ENCODE peak calls at places on chromosomes 6 and 20, in nine cellular contexts. X, B, G, N, O, S, Q, C and E are unnamed samples.

GRCh38 chr6:143689852-143690251 is 12.1 kb downstream of the PHACTR2 start:
- DNase-seq in B (no peak), S (no peak), N (no peak), Q (no peak), X (no peak), C (no peak), O (no peak), G (no peak), E (no peak)

GRCh38 chr6:147715035-147715434 is 206.5 kb downstream of the SAMD5 start:
- DNase-seq in B (no peak), S (no peak), X (no peak), G (no peak), Q (no peak), N (no peak), O (no peak), C (no peak), E (no peak)

GRCh38 chr6:108689279-108690161 is 128.8 kb downstream of the FOXO3 start:
- DNase-seq in X (no peak), B (no peak), Q (no peak), G (peak; percentile 97), N (no peak), C (no peak), S (no peak), O (peak; percentile 76), E (no peak)

GRCh38 chr20:40807771-40808170 is 118.7 kb upstream of the MAFB start:
- DNase-seq in C (no peak), Q (no peak), S (no peak), G (no peak), B (no peak), O (no peak), N (no peak), X (no peak), E (no peak)

GRCh38 chr6:43074847-43075741 is 1.0 kb upstream of the PTK7 start:
- DNase-seq in S (no peak), O (peak; percentile 80), Q (no peak), X (no peak), G (no peak), B (no peak), N (no peak), C (no peak), E (no peak)

GRCh38 chr20:63126876-63127699 is 88.8 kb downstream of the YTHDF1 start:
- DNase-seq in S (no peak), Q (no peak), N (no peak), O (no peak), B (no peak), X (no peak), C (no peak), G (no peak), E (peak; percentile 17)

GRCh38 chr6:89433637-89434499 is 916 bp downstream of the ANKRD6 start:
- DNase-seq in S (no peak), G (peak; percentile 31), C (no peak), Q (no peak), O (no peak), X (peak; percentile 16), N (no peak), B (peak; percentile 11), E (peak; percentile 46)

GRCh38 chr6:15715060-15715459 is 52.2 kb upstream of the DTNBP1 start:
- DNase-seq in Q (no peak), C (no peak), B (no peak), G (no peak), N (no peak), X (peak; percentile 67), S (no peak), O (no peak), E (no peak)

GRCh38 chr20:34145280-34145819 is 33.3 kb upstream of the EIF2S2 start:
- DNase-seq in G (no peak), B (no peak), C (no peak), O (no peak), Q (no peak), X (no peak), S (no peak), N (no peak), E (no peak)

GRCh38 chr6:126072172-126072571 is 85.8 kb downstream of the TRMT11 start:
- DNase-seq in N (no peak), B (no peak), S (no peak), G (no peak), Q (no peak), C (no peak), O (no peak), X (no peak), E (no peak)

GRCh38 chr6:55069132-55069781 is 105.1 kb upstream of the HCRTR2 start:
- DNase-seq in O (peak; percentile 58), G (peak; percentile 36), X (no peak), C (peak; percentile 4), S (no peak), N (no peak), Q (no peak), B (no peak), E (no peak)

GRCh38 chr20:3744806-3745685 is 12.6 kb downstream of the HSPA12B start:
- DNase-seq in X (peak; percentile 81), Q (peak; percentile 59), S (no peak), B (no peak), N (peak; percentile 50), G (peak; percentile 86), C (peak; percentile 94), O (no peak), E (no peak)

GRCh38 chr20:2293971-2294370 is 1.8 kb upstream of the TGM3 start:
- DNase-seq in S (no peak), Q (no peak), G (no peak), N (no peak), B (no peak), C (no peak), O (no peak), X (no peak), E (no peak)

GRCh38 chr6:132952998-132953397 is 138.6 kb downstream of the RPS12 start:
- DNase-seq in G (no peak), X (no peak), N (no peak), B (no peak), O (no peak), C (no peak), S (no peak), Q (no peak), E (no peak)

GRCh38 chr20:29873946-29874345 is 1383.5 kb upstream of the DEFB115 start:
- DNase-seq in N (no peak), O (no peak), S (no peak), Q (no peak), B (no peak), C (no peak), X (peak; percentile 33), G (peak; percentile 27), E (peak; percentile 62)

GRCh38 chr6:169296170-169296569 is 42.5 kb upstream of the THBS2 start:
- DNase-seq in S (no peak), G (no peak), B (no peak), C (no peak), X (no peak), Q (no peak), O (no peak), N (no peak), E (no peak)